ENCODE peak calls at places on chromosomes 2 and 18, in four cellular contexts. S, B, C and D are unnamed samples.

GRCh38 chr18:7021994-7022840 is 95.4 kb downstream of the LAMA1 start:
- DNase-seq in S (no peak), B (peak), C (peak), D (no peak)

GRCh38 chr2:160464017-160464416 is 29.6 kb downstream of the RBMS1 start:
- DNase-seq in S (no peak), B (no peak), C (no peak), D (no peak)

GRCh38 chr2:47076586-47077441 is 78.3 kb downstream of the STPG4 start:
- DNase-seq in S (no peak), B (peak), C (peak), D (peak)

GRCh38 chr18:38459086-38459485 is 893.5 kb upstream of the CELF4 start:
- DNase-seq in S (no peak), B (no peak), C (no peak), D (no peak)

GRCh38 chr2:152445375-152445774 is 110.4 kb downstream of the FMNL2 start:
- DNase-seq in S (no peak), B (no peak), C (no peak), D (no peak)

GRCh38 chr2:29284671-29285070 is 169.5 kb downstream of the CLIP4 start:
- DNase-seq in S (no peak), B (no peak), C (no peak), D (no peak)

GRCh38 chr2:28507806-28508764 is 12.2 kb downstream of the PLB1 start:
- DNase-seq in S (no peak), B (no peak), C (peak), D (no peak)

GRCh38 chr2:205975082-205975949 is 110.7 kb downstream of the INO80D start:
- DNase-seq in S (no peak), B (peak), C (no peak), D (no peak)

GRCh38 chr2:30382995-30383394 is 64.1 kb upstream of the LCLAT1 start:
- DNase-seq in S (no peak), B (no peak), C (peak), D (no peak)

GRCh38 chr2:239305771-239306170 is 95.0 kb downstream of the HDAC4 start:
- DNase-seq in S (peak), B (no peak), C (no peak), D (no peak)

GRCh38 chr2:195425328-195425727 is 231.7 kb upstream of the SLC39A10 start:
- DNase-seq in S (no peak), B (no peak), C (no peak), D (no peak)

GRCh38 chr2:237998530-237998929 is 31.7 kb downstream of the UBE2F start:
- DNase-seq in S (no peak), B (no peak), C (no peak), D (peak)

GRCh38 chr18:49227456-49227855 is 233.0 kb downstream of the DYM start:
- DNase-seq in S (no peak), B (no peak), C (no peak), D (no peak)

GRCh38 chr2:213733893-213734292 is 449.6 kb downstream of the SPAG16 start:
- DNase-seq in S (no peak), B (no peak), C (no peak), D (no peak)

GRCh38 chr2:227826019-227826521 is 12.4 kb downstream of the CCL20 start:
- DNase-seq in S (no peak), B (no peak), C (no peak), D (no peak)

GRCh38 chr18:48514786-48515185 is 24.0 kb upstream of the CTIF start:
- DNase-seq in S (no peak), B (no peak), C (no peak), D (no peak)

GRCh38 chr2:234137400-234138014 is 87.0 kb downstream of the SPP2 start:
- DNase-seq in S (no peak), B (no peak), C (no peak), D (no peak)

GRCh38 chr2:20067992-20068727 is 16.7 kb upstream of the LAPTM4A start:
- DNase-seq in S (no peak), B (peak), C (no peak), D (no peak)

GRCh38 chr2:85538507-85539360 is at the start of gene MAT2A:
- DNase-seq in S (peak), B (peak), C (peak), D (peak)

GRCh38 chr2:224286923-224287322 is 115.0 kb downstream of the FAM124B start:
- DNase-seq in S (no peak), B (no peak), C (no peak), D (no peak)

GRCh38 chr2:199228887-199229819 is 228.6 kb downstream of the SATB2 start:
- DNase-seq in S (no peak), B (peak), C (no peak), D (no peak)

GRCh38 chr2:43065036-43065435 is 161.4 kb downstream of the ZFP36L2 start:
- DNase-seq in S (no peak), B (no peak), C (no peak), D (no peak)

GRCh38 chr18:2910261-2910660 is 63.5 kb downstream of the EMILIN2 start:
- DNase-seq in S (no peak), B (no peak), C (no peak), D (no peak)

GRCh38 chr2:70785137-70785911 is 5.1 kb downstream of the FIGLA start:
- DNase-seq in S (peak), B (no peak), C (no peak), D (peak)

GRCh38 chr2:68482296-68482695 is 14.9 kb downstream of the APLF start:
- DNase-seq in S (no peak), B (no peak), C (no peak), D (no peak)

GRCh38 chr2:82282111-82282882 is 1977.7 kb upstream of the LRRTM1 start:
- DNase-seq in S (peak), B (no peak), C (no peak), D (no peak)

GRCh38 chr2:168002021-168002553 is 245.3 kb downstream of the STK39 start:
- DNase-seq in S (no peak), B (no peak), C (no peak), D (no peak)

GRCh38 chr2:118388771-118389170 is 300.5 kb downstream of the INSIG2 start:
- DNase-seq in S (no peak), B (peak), C (no peak), D (no peak)

GRCh38 chr18:66196805-66197204 is 407.1 kb downstream of the CDH19 start:
- DNase-seq in S (no peak), B (no peak), C (no peak), D (no peak)

GRCh38 chr2:26740890-26741302 is 23.2 kb upstream of the SLC35F6 start:
- DNase-seq in S (peak), B (no peak), C (no peak), D (no peak)

GRCh38 chr2:233037078-233037477 is 4.6 kb downstream of the NEU2 start:
- DNase-seq in S (no peak), B (no peak), C (no peak), D (no peak)